ENCODE peak calls at places on chromosomes 7 and 10, in nine cellular contexts. F is IMR-90, J is dorsolateral prefrontal cortex, Q is adrenal gland, K is upper lobe of right lung, A is cardiac muscle cell, P is brain microvascular endothelial cell, R is PC-3, D is RWPE1. M is an unnamed sample.

GRCh38 chr10:101512741-101513140 is 75.3 kb downstream of the POLL start:
- DNase-seq in R (peak; percentile 34), F (peak; percentile 78), A (peak; percentile 36), D (peak; percentile 14), P (no peak), Q (no peak), K (no peak), J (no peak), M (no peak)

GRCh38 chr10:124298891-124299290 is 119.8 kb downstream of the OAT start:
- DNase-seq in R (no peak), J (peak; percentile 11), D (no peak), K (peak; percentile 48), P (no peak), A (no peak), Q (no peak), F (no peak), M (no peak)

GRCh38 chr7:151046603-151047573 is 1.4 kb upstream of the ASIC3 start:
- DNase-seq in K (no peak), J (no peak), Q (no peak), R (peak; percentile 73), P (no peak), F (peak; percentile 66), A (peak; percentile 71), D (peak; percentile 20), M (no peak)

GRCh38 chr10:6347391-6347951 is 144.7 kb downstream of the PFKFB3 start:
- DNase-seq in J (peak; percentile 44), Q (no peak), R (no peak), D (no peak), A (no peak), K (no peak), P (no peak), F (peak; percentile 7), M (no peak)

GRCh38 chr7:43906327-43907010 is at the start of gene URGCP:
- DNase-seq in K (peak; percentile 85), P (no peak), A (peak; percentile 51), R (peak; percentile 49), J (no peak), Q (peak; percentile 60), D (peak; percentile 65), F (peak; percentile 20), M (peak; percentile 63)

GRCh38 chr7:152341914-152342236 is 93.9 kb downstream of the KMT2C start:
- DNase-seq in A (no peak), Q (no peak), F (no peak), D (no peak), R (no peak), J (no peak), P (no peak), K (no peak), M (no peak)

GRCh38 chr7:137880432-137880831 is 33.7 kb upstream of the DGKI start:
- DNase-seq in Q (no peak), F (peak; percentile 77), J (no peak), K (no peak), A (peak; percentile 89), D (peak; percentile 69), P (peak; percentile 91), R (no peak), M (no peak)

GRCh38 chr7:11638026-11638774 is 193.8 kb downstream of the THSD7A start:
- DNase-seq in R (no peak), J (no peak), F (no peak), D (no peak), P (no peak), Q (no peak), A (no peak), K (no peak), M (no peak)

GRCh38 chr7:150909192-150909591 is 56.9 kb downstream of the AOC1 start:
- DNase-seq in Q (no peak), K (no peak), A (no peak), R (no peak), D (no peak), P (no peak), F (no peak), J (no peak), M (no peak)

DNA sequence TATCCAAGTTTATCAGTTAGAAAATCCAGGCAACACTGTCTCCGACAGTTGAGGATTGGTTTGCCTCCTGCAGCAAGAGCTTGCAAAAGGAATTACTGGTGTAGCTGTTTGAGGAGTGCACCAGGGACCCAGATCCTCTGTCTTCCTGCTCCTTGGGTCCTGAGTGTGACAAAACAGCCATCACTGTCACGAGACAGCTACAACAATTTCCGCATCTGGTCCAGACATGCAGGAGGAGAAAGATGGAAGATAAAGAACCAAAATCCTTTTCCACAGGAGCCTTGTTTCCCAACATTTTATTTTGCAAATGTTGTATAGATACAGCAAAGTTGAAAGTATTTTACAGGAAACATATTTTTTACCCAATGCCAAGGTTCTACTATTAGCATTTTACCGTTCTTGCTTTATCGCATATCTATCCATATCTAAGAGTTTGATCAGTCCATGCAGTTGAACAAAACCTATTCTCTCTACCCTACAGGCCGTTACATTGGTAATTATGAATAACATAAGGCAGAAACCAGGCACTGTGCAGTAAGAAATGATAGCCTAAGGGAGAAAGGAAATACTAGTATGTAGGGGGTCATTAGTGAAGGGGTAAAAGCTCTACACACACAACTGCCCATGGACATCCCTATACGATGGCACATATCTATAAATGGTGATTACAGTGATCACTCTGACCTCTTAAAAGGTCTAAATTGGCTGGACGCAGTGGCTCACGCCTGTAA is 54.9 kb downstream of the FAM204A start:
- DNase-seq in Q (no peak), A (no peak), J (no peak), F (no peak), D (no peak), K (no peak), R (no peak), P (no peak), M (no peak)
- H3K27ac ChIP-seq in Q (no peak overlapping the region), A (no peak overlapping the region), J (no peak overlapping the region), F (no peak overlapping the region), D (no peak overlapping the region), K (no peak overlapping the region), R (no peak overlapping the region), P (no peak overlapping the region), M (no peak overlapping the region)

DNA sequence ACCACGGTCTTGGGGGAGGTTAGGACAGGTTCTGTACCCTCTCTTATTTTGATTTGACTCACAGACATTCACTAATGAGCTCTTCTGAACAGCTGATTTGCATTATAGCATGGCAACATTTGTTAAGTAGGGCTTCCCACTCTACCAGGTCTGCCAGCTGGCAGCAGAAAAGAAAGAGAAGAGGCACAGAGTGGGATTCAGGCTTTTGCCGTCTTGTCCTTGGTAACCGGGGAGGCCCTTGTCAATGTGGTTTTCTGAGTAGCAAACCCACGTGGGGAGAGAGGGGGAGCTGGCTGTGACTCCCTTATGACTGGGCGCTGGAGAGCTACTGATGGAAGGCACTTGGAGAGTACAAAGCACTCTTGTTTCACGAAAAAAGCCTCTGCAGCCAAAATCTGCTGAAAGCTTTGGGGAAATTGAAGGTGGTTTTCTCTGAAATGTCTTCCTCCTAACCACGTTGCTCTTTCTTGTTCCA is 355.3 kb upstream of the GALNT17 start:
- DNase-seq in A (peak; percentile 58), Q (no peak), D (no peak), F (peak; percentile 21), P (no peak), K (no peak), J (peak; percentile 78), R (no peak), M (no peak)
- H3K27ac ChIP-seq in A (no peak overlapping the region), Q (no peak overlapping the region), D (no peak overlapping the region), F (no peak overlapping the region), P (no peak overlapping the region), K (no peak overlapping the region), J (no peak overlapping the region), R (no peak overlapping the region), M (no peak overlapping the region)

GRCh38 chr7:134767567-134768168 is 11.8 kb upstream of the CALD1 start:
- DNase-seq in J (no peak), F (no peak), P (no peak), K (no peak), Q (no peak), D (no peak), A (no peak), R (no peak), M (no peak)

GRCh38 chr7:134768243-134768642 is 11.2 kb upstream of the CALD1 start:
- DNase-seq in F (no peak), J (no peak), K (no peak), D (no peak), P (no peak), Q (no peak), R (no peak), A (no peak), M (no peak)

GRCh38 chr7:134763960-134764359 is 15.5 kb upstream of the CALD1 start:
- DNase-seq in F (no peak), K (no peak), P (no peak), Q (no peak), A (no peak), D (no peak), R (no peak), J (no peak), M (no peak)

GRCh38 chr7:134764365-134764764 is 15.1 kb upstream of the CALD1 start:
- DNase-seq in P (no peak), R (no peak), F (no peak), A (no peak), J (no peak), Q (no peak), D (no peak), K (no peak), M (no peak)

DNA sequence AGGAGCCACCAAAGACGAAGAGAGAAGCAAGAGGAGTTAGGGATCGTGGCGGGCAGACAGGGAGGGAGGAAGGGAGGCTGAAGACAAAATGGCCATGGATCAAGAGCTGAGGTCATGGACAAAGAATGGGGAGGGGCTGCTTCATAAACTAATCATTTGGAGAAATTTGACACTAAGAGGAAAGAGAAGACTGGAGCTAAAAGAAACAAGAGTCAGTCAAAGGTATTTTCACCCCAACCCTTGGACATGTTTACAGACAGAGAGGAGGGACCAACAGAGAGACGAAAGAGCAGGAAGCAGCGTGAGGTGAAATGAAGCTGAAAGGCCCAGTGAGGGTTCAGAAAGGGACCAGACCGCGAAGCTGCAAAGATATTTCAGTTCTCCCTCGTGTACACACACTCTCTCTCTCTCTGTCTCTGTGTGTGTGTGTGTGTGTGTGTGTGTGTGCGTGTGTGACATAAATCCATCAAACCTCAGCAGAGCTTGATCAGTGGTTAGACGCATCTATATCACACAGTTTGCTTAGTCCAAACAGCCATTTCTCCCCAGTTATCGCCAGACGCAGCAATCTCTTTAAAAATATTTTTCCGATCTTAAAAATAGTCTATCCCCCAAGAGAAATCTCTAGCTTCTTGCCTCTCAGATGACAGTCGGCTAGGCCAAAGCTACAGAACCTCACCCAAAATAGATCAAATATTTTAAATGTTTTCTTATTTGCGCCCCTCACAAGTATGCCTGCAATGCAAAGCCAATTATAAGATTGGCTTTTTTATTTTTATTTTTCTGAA is 12.5 kb upstream of the CALD1 start:
- DNase-seq in D (no peak), K (no peak), J (no peak), R (no peak), P (peak; percentile 60), F (peak; percentile 57), Q (no peak), A (peak; percentile 60), M (no peak)
- H3K27ac ChIP-seq in D (no peak overlapping the region), K (peak overlapping the region; percentile 2), J (no peak overlapping the region), R (no peak overlapping the region), P (peak overlapping the region; percentile 28), F (peak overlapping the region; percentile 50), Q (no peak overlapping the region), A (no peak overlapping the region), M (no peak overlapping the region)

DNA sequence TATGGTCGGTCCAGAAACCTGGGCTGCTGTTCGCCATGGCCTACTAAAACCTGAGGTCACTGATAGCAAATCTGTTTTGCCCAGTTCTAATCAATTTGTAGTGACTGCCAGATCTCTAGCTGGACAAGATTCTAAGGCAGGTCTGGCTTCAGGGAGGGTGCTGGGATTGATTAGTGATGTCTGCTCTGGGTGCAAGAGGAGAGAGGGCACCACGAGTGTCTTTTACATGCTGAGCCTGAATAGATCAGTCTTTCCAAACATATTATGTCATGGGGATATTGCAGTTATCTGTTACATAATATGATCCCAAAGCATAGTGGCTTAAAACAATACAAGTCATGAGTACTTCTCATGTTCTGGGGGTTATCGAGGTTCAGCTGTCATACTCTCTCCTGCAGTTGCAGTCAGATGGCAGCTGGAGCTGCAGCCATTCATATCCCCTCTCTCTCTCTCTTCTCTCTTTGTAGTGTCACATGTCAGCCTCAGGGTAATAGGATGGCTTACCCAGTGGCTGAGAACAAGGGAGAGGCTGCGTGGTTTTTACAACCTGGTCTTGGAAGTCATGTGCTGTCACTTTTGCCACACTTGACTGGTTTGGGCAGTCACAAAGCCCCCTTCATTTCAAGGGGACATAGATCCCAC is 26.0 kb downstream of the SLC29A3 start:
- DNase-seq in F (no peak), K (no peak), Q (no peak), P (no peak), D (no peak), A (no peak), R (no peak), J (no peak), M (no peak)
- H3K27ac ChIP-seq in F (no peak overlapping the region), K (peak overlapping the region; percentile 24), Q (no peak overlapping the region), P (no peak overlapping the region), D (no peak overlapping the region), A (no peak overlapping the region), R (no peak overlapping the region), J (no peak overlapping the region), M (no peak overlapping the region)